ENCODE peak calls at places on chromosomes 13 and 19, in six cellular contexts. One of them, this sample, is unnamed.
A peak's percentile ranks its signal among the peaks of the same experiment; 100 is the strongest.

GRCh38 chr13:99898421-99898820 is 73.1 kb downstream of the ZIC5 start:
- DNase-seq in amygdala: no peak
- DNase-seq in sigmoid colon: no peak
- DNase-seq in Kasumi-1: no peak
- DNase-seq in activated effector memory CD4-positive, alpha-beta T cell treated with anti-CD3 and anti-CD28 coated beads, Interleukin-2, amount 50 U/mL, for 16 hours: no peak
- DNase-seq in T-helper 9 cell: no peak
- DNase-seq in this sample: no peak

GRCh38 chr13:30026909-30027308 is 176.5 kb upstream of the UBL3 start:
- DNase-seq in T-helper 9 cell: no peak
- DNase-seq in activated effector memory CD4-positive, alpha-beta T cell treated with anti-CD3 and anti-CD28 coated beads, Interleukin-2, amount 50 U/mL, for 16 hours: no peak
- DNase-seq in amygdala: no peak
- DNase-seq in Kasumi-1: no peak
- DNase-seq in sigmoid colon: no peak
- DNase-seq in this sample: no peak

GRCh38 chr13:33109801-33110200 is 93.6 kb downstream of the KL start:
- DNase-seq in T-helper 9 cell: no peak
- DNase-seq in sigmoid colon: no peak
- DNase-seq in activated effector memory CD4-positive, alpha-beta T cell treated with anti-CD3 and anti-CD28 coated beads, Interleukin-2, amount 50 U/mL, for 16 hours: no peak
- DNase-seq in amygdala: no peak
- DNase-seq in Kasumi-1: no peak
- DNase-seq in this sample: no peak

GRCh38 chr13:51895906-51896888 is 34.4 kb downstream of the CCDC70 start:
- DNase-seq in activated effector memory CD4-positive, alpha-beta T cell treated with anti-CD3 and anti-CD28 coated beads, Interleukin-2, amount 50 U/mL, for 16 hours: peak; percentile 77
- DNase-seq in sigmoid colon: no peak
- DNase-seq in T-helper 9 cell: peak; percentile 11
- DNase-seq in amygdala: no peak
- DNase-seq in Kasumi-1: peak; percentile 69
- DNase-seq in this sample: no peak

GRCh38 chr19:32359581-32359980 is 14.2 kb downstream of the ZNF507 start:
- DNase-seq in amygdala: no peak
- DNase-seq in Kasumi-1: no peak
- DNase-seq in activated effector memory CD4-positive, alpha-beta T cell treated with anti-CD3 and anti-CD28 coated beads, Interleukin-2, amount 50 U/mL, for 16 hours: no peak
- DNase-seq in T-helper 9 cell: no peak
- DNase-seq in sigmoid colon: no peak
- DNase-seq in this sample: no peak

GRCh38 chr13:30382836-30383525 is 39.3 kb upstream of the UBE2L5 start:
- DNase-seq in Kasumi-1: no peak
- DNase-seq in sigmoid colon: no peak
- DNase-seq in T-helper 9 cell: no peak
- DNase-seq in amygdala: no peak
- DNase-seq in activated effector memory CD4-positive, alpha-beta T cell treated with anti-CD3 and anti-CD28 coated beads, Interleukin-2, amount 50 U/mL, for 16 hours: no peak
- DNase-seq in this sample: no peak

GRCh38 chr13:98206946-98207345 is 29.9 kb upstream of the RNF113B start:
- DNase-seq in Kasumi-1: no peak
- DNase-seq in amygdala: no peak
- DNase-seq in sigmoid colon: no peak
- DNase-seq in T-helper 9 cell: no peak
- DNase-seq in activated effector memory CD4-positive, alpha-beta T cell treated with anti-CD3 and anti-CD28 coated beads, Interleukin-2, amount 50 U/mL, for 16 hours: no peak
- DNase-seq in this sample: no peak

GRCh38 chr19:51320258-51320657 is 8.8 kb downstream of the IGLON5 start:
- DNase-seq in amygdala: peak; percentile 40
- DNase-seq in Kasumi-1: no peak
- DNase-seq in T-helper 9 cell: no peak
- DNase-seq in activated effector memory CD4-positive, alpha-beta T cell treated with anti-CD3 and anti-CD28 coated beads, Interleukin-2, amount 50 U/mL, for 16 hours: no peak
- DNase-seq in sigmoid colon: no peak
- DNase-seq in this sample: no peak

GRCh38 chr19:16325671-16326400 is 1.2 kb downstream of the KLF2 start:
- DNase-seq in activated effector memory CD4-positive, alpha-beta T cell treated with anti-CD3 and anti-CD28 coated beads, Interleukin-2, amount 50 U/mL, for 16 hours: peak; percentile 84
- DNase-seq in T-helper 9 cell: peak; percentile 44
- DNase-seq in amygdala: no peak
- DNase-seq in Kasumi-1: no peak
- DNase-seq in sigmoid colon: peak; percentile 84
- DNase-seq in this sample: peak; percentile 89

GRCh38 chr13:42548731-42549554 is 25.0 kb upstream of the TNFSF11 start:
- DNase-seq in amygdala: no peak
- DNase-seq in T-helper 9 cell: no peak
- DNase-seq in Kasumi-1: peak; percentile 37
- DNase-seq in sigmoid colon: peak; percentile 67
- DNase-seq in activated effector memory CD4-positive, alpha-beta T cell treated with anti-CD3 and anti-CD28 coated beads, Interleukin-2, amount 50 U/mL, for 16 hours: no peak
- DNase-seq in this sample: no peak

GRCh38 chr13:77918391-77919261 is at the start of gene EDNRB:
- DNase-seq in sigmoid colon: peak; percentile 71
- DNase-seq in amygdala: peak; percentile 57
- DNase-seq in activated effector memory CD4-positive, alpha-beta T cell treated with anti-CD3 and anti-CD28 coated beads, Interleukin-2, amount 50 U/mL, for 16 hours: no peak
- DNase-seq in Kasumi-1: peak; percentile 38
- DNase-seq in T-helper 9 cell: no peak
- DNase-seq in this sample: peak; percentile 85

This sample was measured in posterior vena cava.